ENCODE peak calls at places on chromosomes 5 and 9, in ten cellular contexts. J is stimulated activated naive CD8-positive, alpha-beta T cell treated with anti-CD3 and anti-CD28 coated beads, Interleukin-15, Interleukin-2, amounts not matched to agents 100 U/mL and 50 U/mL, for 24 hours; X is WTC11; S is HEK293T; F is GM04504; Q is NCI-H187; V is erythroblast; T is stimulated activated CD4-positive, alpha-beta T cell treated with anti-CD3 and anti-CD28 coated beads, Interleukin-15, amount 100 ng/mL, for 1 hour; P is T-cell; C is H54. D is an unnamed sample.

GRCh38 chr5:103667068-103667467 is 104.5 kb upstream of the NUDT12 start:
- DNase-seq in Q (no peak), S (no peak), J (no peak), F (peak), X (no peak), P (no peak), T (no peak), V (no peak), C (peak), D (no peak)

GRCh38 chr5:127942246-127943060 is 141.1 kb upstream of the SLC12A2 start:
- DNase-seq in J (no peak), Q (no peak), X (no peak), V (no peak), S (no peak), T (no peak), C (no peak), P (no peak), F (no peak), D (no peak)

GRCh38 chr5:16889972-16890519 is 46.0 kb downstream of the MYO10 start:
- DNase-seq in F (no peak), C (no peak), J (no peak), X (no peak), P (no peak), V (no peak), Q (no peak), T (no peak), S (no peak), D (no peak)

GRCh38 chr9:18396102-18396728 is 77.7 kb upstream of the ADAMTSL1 start:
- DNase-seq in T (no peak), X (no peak), V (no peak), F (no peak), P (no peak), Q (no peak), S (peak), C (no peak), J (no peak), D (no peak)

GRCh38 chr5:141680751-141681201 is 1.3 kb downstream of the ARAP3 start:
- DNase-seq in S (no peak), F (no peak), J (no peak), V (no peak), T (no peak), Q (no peak), C (no peak), P (no peak), X (peak), D (no peak)

GRCh38 chr9:133828338-133828997 is 90.3 kb upstream of the SARDH start:
- DNase-seq in V (no peak), Q (no peak), F (no peak), C (no peak), J (no peak), P (no peak), S (no peak), T (no peak), X (no peak), D (no peak)

GRCh38 chr5:97006454-97006853 is 70.6 kb downstream of the LNPEP start:
- DNase-seq in S (no peak), T (no peak), X (no peak), C (no peak), V (no peak), Q (no peak), P (no peak), J (no peak), F (no peak), D (no peak)

GRCh38 chr5:132661231-132662003 is 3.4 kb downstream of the IL13 start:
- DNase-seq in X (no peak), Q (no peak), F (no peak), T (no peak), S (no peak), J (peak), P (no peak), V (peak), C (no peak), D (no peak)

GRCh38 chr9:35729700-35730485 is 2.1 kb downstream of the TLN1 start:
- DNase-seq in F (peak), X (peak), S (peak), C (peak), P (no peak), V (peak), T (no peak), Q (no peak), J (peak), D (no peak)

GRCh38 chr5:88145603-88146467 is 122.8 kb downstream of the TMEM161B start:
- DNase-seq in V (peak), J (no peak), F (no peak), Q (no peak), T (no peak), P (no peak), C (no peak), X (peak), S (no peak), D (no peak)